ENCODE peak calls at places on chromosomes 4 and X, in nine cellular contexts. B, K, J, V, C, I, N, R and Y are unnamed samples.

GRCh38 chr4:83266689-83267088 is 17.9 kb downstream of the COQ2 start:
- DNase-seq in B (no peak), K (peak; percentile 49), J (no peak), V (no peak), C (no peak), I (no peak), N (no peak), R (no peak), Y (no peak)

GRCh38 chr4:82599336-82599735 is 37.5 kb upstream of the TMEM150C start:
- DNase-seq in B (no peak), K (peak; percentile 13), J (peak; percentile 10), V (no peak), C (peak; percentile 1), I (peak; percentile 86), N (no peak), R (peak; percentile 32), Y (no peak)

GRCh38 chrX:65723706-65724105 is 56.3 kb downstream of the MSN start:
- DNase-seq in B (peak; percentile 38), K (no peak), J (no peak), V (no peak), C (no peak), I (no peak), N (peak; percentile 84), R (no peak), Y (no peak)

GRCh38 chr4:125262079-125262478 is 52.7 kb upstream of the FAT4 start:
- DNase-seq in B (no peak), K (no peak), J (no peak), V (no peak), C (no peak), I (no peak), N (no peak), R (peak; percentile 40), Y (no peak)

GRCh38 chr4:8453957-8454356 is 13.4 kb downstream of the TRMT44 start:
- DNase-seq in B (no peak), K (no peak), J (no peak), V (no peak), C (no peak), I (no peak), N (no peak), R (no peak), Y (no peak)

GRCh38 chrX:132127748-132128147 is at the start of gene FRMD7:
- DNase-seq in B (no peak), K (no peak), J (no peak), V (peak; percentile 10), C (no peak), I (no peak), N (no peak), R (no peak), Y (no peak)

GRCh38 chr4:128979934-128980333 is 113.4 kb downstream of the SCLT1 start:
- DNase-seq in B (peak; percentile 90), K (no peak), J (peak; percentile 78), V (peak; percentile 15), C (no peak), I (no peak), N (no peak), R (no peak), Y (peak; percentile 6)

GRCh38 chr4:145045180-145045579 is 52.8 kb downstream of the ANAPC10 start:
- DNase-seq in B (no peak), K (no peak), J (no peak), V (no peak), C (no peak), I (no peak), N (peak; percentile 66), R (no peak), Y (no peak)

GRCh38 chr4:183876268-183876934 is 28.7 kb upstream of the STOX2 start:
- DNase-seq in B (peak; percentile 66), K (no peak), J (peak; percentile 16), V (peak; percentile 88), C (no peak), I (no peak), N (no peak), R (no peak), Y (peak; percentile 70)

GRCh38 chr4:184968784-184969201 is 49.5 kb upstream of the HELT start:
- DNase-seq in B (no peak), K (no peak), J (peak; percentile 78), V (no peak), C (no peak), I (no peak), N (no peak), R (no peak), Y (peak; percentile 35)

GRCh38 chrX:149476513-149476912 is 28.6 kb downstream of the IDS start:
- DNase-seq in B (no peak), K (no peak), J (no peak), V (no peak), C (no peak), I (no peak), N (no peak), R (no peak), Y (no peak)
- TF ChIP-seq EZH2phosphoT487 in B (no peak), K (no peak), J (no peak), V (no peak), C (no peak), I (no peak), N (no peak), R (no peak), Y (no peak)

GRCh38 chrX:118117069-118117405 is 427 bp upstream of the KLHL13 start:
- DNase-seq in B (peak; percentile 9), K (no peak), J (peak; percentile 10), V (no peak), C (no peak), I (no peak), N (no peak), R (no peak), Y (no peak)
- H3K27ac ChIP-seq in B (no peak overlapping the region), K (no peak overlapping the region), J (peak overlapping the region; percentile 11), V (peak overlapping the region; percentile 77), C (peak overlapping the region; percentile 29), I (no peak overlapping the region), N (no peak overlapping the region), R (no peak overlapping the region), Y (peak overlapping the region; percentile 78)

DNA sequence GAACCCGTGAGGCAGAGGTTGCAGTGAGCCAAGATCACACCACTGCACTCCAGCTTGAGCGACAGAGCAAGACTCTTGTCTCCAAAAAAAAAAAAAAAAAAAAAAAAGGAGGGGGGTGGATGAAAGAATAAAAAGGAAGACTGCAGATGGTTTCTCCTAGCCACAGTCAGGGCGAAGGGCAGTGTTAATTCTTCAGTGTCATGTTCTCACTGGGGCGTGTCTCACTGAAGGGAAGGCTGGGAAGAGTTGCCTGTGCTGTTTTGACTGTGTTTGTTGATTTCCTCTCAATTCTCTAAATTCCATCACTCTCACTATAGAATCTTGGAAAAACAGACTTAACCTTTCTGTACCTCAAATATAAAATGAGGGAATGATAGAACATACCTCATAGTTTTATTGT is 71.6 kb upstream of the DHX15 start:
- DNase-seq in B (no peak), K (no peak), J (peak; percentile 49), V (no peak), C (no peak), I (peak; percentile 57), N (no peak), R (no peak), Y (peak; percentile 52)
- TF ChIP-seq EZH2phosphoT487 in B (no peak), K (no peak), J (no peak), V (no peak), C (no peak), I (no peak), N (no peak), R (no peak), Y (no peak)

DNA sequence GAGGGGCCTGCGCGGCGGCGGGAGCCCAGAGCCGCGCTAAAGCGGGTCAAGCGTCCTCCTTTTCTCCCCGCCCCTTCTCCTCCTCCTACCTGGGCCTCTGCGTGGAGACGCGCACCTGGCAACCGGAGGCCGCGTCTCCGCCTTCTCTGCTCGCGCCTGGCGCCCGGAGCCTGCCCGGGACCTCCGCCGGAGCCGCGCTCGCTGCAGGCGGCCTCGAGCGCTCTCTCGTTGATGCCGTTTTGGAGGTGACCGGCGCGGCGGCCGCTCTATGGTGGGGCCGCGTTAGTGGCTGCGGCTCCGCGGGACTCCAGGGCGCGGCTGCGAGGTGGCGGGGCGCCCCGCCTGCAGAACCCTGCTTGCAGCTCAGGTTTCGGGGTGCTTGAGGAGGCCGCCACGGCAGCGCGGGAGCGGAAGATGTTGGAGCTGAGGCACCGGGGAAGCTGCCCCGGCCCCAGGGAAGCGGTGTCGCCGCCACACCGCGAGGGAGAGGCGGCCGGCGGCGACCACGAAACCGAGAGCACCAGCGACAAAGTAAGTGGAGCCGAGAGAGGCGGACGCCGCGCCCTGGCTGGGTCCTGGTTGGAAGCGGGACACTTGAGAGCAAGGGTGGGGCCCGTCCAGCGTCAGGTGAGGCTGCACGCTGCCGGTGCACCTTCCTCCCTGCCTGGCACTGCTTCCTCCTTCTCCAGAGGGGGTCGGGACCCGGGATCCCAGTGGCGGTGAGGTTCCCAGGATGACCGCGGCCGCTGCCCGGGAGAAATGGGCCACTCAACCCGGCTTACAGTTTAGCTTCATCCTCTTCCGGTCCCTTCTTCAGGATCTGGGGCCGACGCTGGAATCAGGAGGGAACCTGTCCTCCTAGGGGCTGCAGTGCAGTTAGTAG is at the start of gene CDS1:
- DNase-seq in B (peak; percentile 56), K (no peak), J (peak; percentile 46), V (peak; percentile 66), C (no peak), I (peak; percentile 77), N (no peak), R (peak; percentile 65), Y (peak; percentile 71)
- H3K27ac ChIP-seq in B (no peak within 1 kb of the TSS), K (no peak within 1 kb of the TSS), J (peak within 1 kb of the TSS; percentile 90), V (no peak within 1 kb of the TSS), C (peak within 1 kb of the TSS; percentile 82), I (peak within 1 kb of the TSS; percentile 76), N (peak within 1 kb of the TSS; percentile 80), R (no peak within 1 kb of the TSS), Y (peak within 1 kb of the TSS; percentile 95)

GRCh38 chrX:108025954-108026616 is 18.8 kb upstream of the VSIG1 start:
- DNase-seq in B (no peak), K (no peak), J (peak; percentile 49), V (no peak), C (no peak), I (no peak), N (no peak), R (no peak), Y (no peak)
- TF ChIP-seq EZH2phosphoT487 in B (no peak), K (no peak), J (no peak), V (no peak), C (no peak), I (no peak), N (no peak), R (no peak), Y (no peak)